ENCODE peak calls at places on chromosomes 12 and 14, in six cellular contexts. One of them, this sample, is unnamed.

GRCh38 chr12:112685321-112685720 is 106.2 kb upstream of the RPH3A start:
- DNase-seq in left lung: no peak
- DNase-seq in midbrain: no peak
- DNase-seq in GM04504: no peak
- DNase-seq in astrocyte of the spinal cord: no peak
- DNase-seq in activated CD4-positive, alpha-beta T cell treated with anti-CD3 and anti-CD28 coated beads for 1 hour: no peak
- DNase-seq in this sample: peak; percentile 7

GRCh38 chr12:105470601-105471000 is 140.1 kb downstream of the C12orf75 start:
- DNase-seq in left lung: no peak
- DNase-seq in midbrain: no peak
- DNase-seq in GM04504: no peak
- DNase-seq in astrocyte of the spinal cord: no peak
- DNase-seq in activated CD4-positive, alpha-beta T cell treated with anti-CD3 and anti-CD28 coated beads for 1 hour: no peak
- DNase-seq in this sample: no peak

GRCh38 chr12:1502441-1502785 is 92.0 kb downstream of the FBXL14 start:
- DNase-seq in left lung: no peak
- DNase-seq in midbrain: no peak
- DNase-seq in GM04504: no peak
- DNase-seq in astrocyte of the spinal cord: no peak
- DNase-seq in activated CD4-positive, alpha-beta T cell treated with anti-CD3 and anti-CD28 coated beads for 1 hour: no peak
- DNase-seq in this sample: no peak

GRCh38 chr12:123139926-123140674 is 10.8 kb downstream of the PITPNM2 start:
- DNase-seq in left lung: no peak
- DNase-seq in midbrain: no peak
- DNase-seq in GM04504: no peak
- DNase-seq in astrocyte of the spinal cord: peak; percentile 39
- DNase-seq in activated CD4-positive, alpha-beta T cell treated with anti-CD3 and anti-CD28 coated beads for 1 hour: no peak
- DNase-seq in this sample: no peak

GRCh38 chr12:53223391-53224267 is 8.4 kb downstream of the RARG start:
- DNase-seq in left lung: no peak
- DNase-seq in midbrain: peak; percentile 57
- DNase-seq in GM04504: no peak
- DNase-seq in astrocyte of the spinal cord: peak; percentile 62
- DNase-seq in activated CD4-positive, alpha-beta T cell treated with anti-CD3 and anti-CD28 coated beads for 1 hour: no peak
- DNase-seq in this sample: peak; percentile 85

GRCh38 chr12:119158004-119158776 is 20.5 kb upstream of the HSPB8 start:
- DNase-seq in left lung: no peak
- DNase-seq in midbrain: no peak
- DNase-seq in GM04504: no peak
- DNase-seq in astrocyte of the spinal cord: no peak
- DNase-seq in activated CD4-positive, alpha-beta T cell treated with anti-CD3 and anti-CD28 coated beads for 1 hour: no peak
- DNase-seq in this sample: no peak

GRCh38 chr12:28750946-28751714 is 397.9 kb upstream of the FAR2 start:
- DNase-seq in left lung: no peak
- DNase-seq in midbrain: no peak
- DNase-seq in GM04504: no peak
- DNase-seq in astrocyte of the spinal cord: peak; percentile 13
- DNase-seq in activated CD4-positive, alpha-beta T cell treated with anti-CD3 and anti-CD28 coated beads for 1 hour: no peak
- DNase-seq in this sample: no peak

GRCh38 chr14:60171690-60172089 is 6.5 kb upstream of the DHRS7 start:
- DNase-seq in left lung: no peak
- DNase-seq in midbrain: no peak
- DNase-seq in GM04504: no peak
- DNase-seq in astrocyte of the spinal cord: no peak
- DNase-seq in activated CD4-positive, alpha-beta T cell treated with anti-CD3 and anti-CD28 coated beads for 1 hour: no peak
- DNase-seq in this sample: no peak

GRCh38 chr14:106694638-106695393 is 1168.4 kb downstream of the TMEM121 start:
- DNase-seq in left lung: no peak
- DNase-seq in midbrain: no peak
- DNase-seq in GM04504: no peak
- DNase-seq in astrocyte of the spinal cord: no peak
- DNase-seq in activated CD4-positive, alpha-beta T cell treated with anti-CD3 and anti-CD28 coated beads for 1 hour: peak; percentile 36
- DNase-seq in this sample: no peak

GRCh38 chr14:57692671-57693070 is 173.2 kb downstream of the SLC35F4 start:
- DNase-seq in left lung: no peak
- DNase-seq in midbrain: no peak
- DNase-seq in GM04504: peak; percentile 42
- DNase-seq in astrocyte of the spinal cord: peak; percentile 74
- DNase-seq in activated CD4-positive, alpha-beta T cell treated with anti-CD3 and anti-CD28 coated beads for 1 hour: no peak
- DNase-seq in this sample: peak; percentile 34

GRCh38 chr14:105888151-105888550 is 361.8 kb downstream of the TMEM121 start:
- DNase-seq in left lung: no peak
- DNase-seq in midbrain: no peak
- DNase-seq in GM04504: no peak
- DNase-seq in astrocyte of the spinal cord: no peak
- DNase-seq in activated CD4-positive, alpha-beta T cell treated with anti-CD3 and anti-CD28 coated beads for 1 hour: no peak
- DNase-seq in this sample: no peak

This sample was measured in pons.